ENCODE peak calls at places on chromosomes 12 and 14, in ten cellular contexts. W is breast epithelium, I is HepG2, R is stomach, O is transverse colon, Y is GM12878, C is spleen, G is H1, N is upper lobe of left lung, T is endothelial cell of umbilical vein. A is an unnamed sample.
A peak's percentile ranks its signal among the peaks of the same experiment; 100 is the strongest.

GRCh38 chr12:51971679-51972423 is 20.4 kb downstream of the ACVR1B start:
- DNase-seq in W (no peak), I (no peak), R (no peak), O (no peak), Y (no peak), C (no peak), G (no peak), N (no peak), T (peak; percentile 47), A (peak; percentile 28)

GRCh38 chr12:111363578-111363977 is 5.3 kb downstream of the PHETA1 start:
- DNase-seq in W (no peak), I (no peak), R (no peak), O (no peak), Y (no peak), C (no peak), G (no peak), N (no peak), T (peak; percentile 43), A (no peak)

GRCh38 chr12:80472912-80473500 is 29.0 kb downstream of the PTPRQ start:
- DNase-seq in W (no peak), I (peak; percentile 35), R (no peak), O (no peak), Y (peak; percentile 3), C (no peak), G (no peak), N (no peak), T (peak; percentile 65), A (no peak)

GRCh38 chr12:49583361-49584094 is 15.6 kb upstream of the MCRS1 start:
- DNase-seq in W (no peak), I (no peak), R (no peak), O (no peak), Y (no peak), C (no peak), G (no peak), N (no peak), T (no peak), A (no peak)

GRCh38 chr12:3869860-3870259 is 3.3 kb downstream of the PARP11 start:
- DNase-seq in W (no peak), I (no peak), R (no peak), O (no peak), Y (no peak), C (no peak), G (no peak), N (no peak), T (peak; percentile 25), A (no peak)

GRCh38 chr12:48788522-48788851 is 402 bp downstream of the ADCY6 start:
- DNase-seq in W (no peak), I (no peak), R (no peak), O (no peak), Y (no peak), C (no peak), G (no peak), N (peak; percentile 87), T (peak; percentile 12), A (no peak)

GRCh38 chr12:17918013-17918412 is 172.0 kb downstream of the RERGL start:
- DNase-seq in W (no peak), I (no peak), R (no peak), O (no peak), Y (no peak), C (no peak), G (no peak), N (no peak), T (no peak), A (no peak)

GRCh38 chr14:55353686-55354467 is 57.8 kb downstream of the ATG14 start:
- DNase-seq in W (no peak), I (no peak), R (no peak), O (peak; percentile 26), Y (no peak), C (no peak), G (no peak), N (no peak), T (no peak), A (no peak)

GRCh38 chr14:77498120-77498979 is at the start of gene ISM2:
- DNase-seq in W (no peak), I (peak; percentile 44), R (peak; percentile 42), O (peak; percentile 28), Y (no peak), C (peak; percentile 85), G (no peak), N (peak; percentile 90), T (peak; percentile 12), A (no peak)

GRCh38 chr12:132224484-132224883 is 80.2 kb downstream of the NOC4L start:
- DNase-seq in W (no peak), I (no peak), R (no peak), O (no peak), Y (no peak), C (no peak), G (no peak), N (no peak), T (no peak), A (no peak)

GRCh38 chr12:17030338-17030737 is 424.4 kb upstream of the LMO3 start:
- DNase-seq in W (no peak), I (no peak), R (no peak), O (no peak), Y (no peak), C (no peak), G (no peak), N (no peak), T (no peak), A (no peak)

GRCh38 chr12:30732954-30733637 is 21.7 kb downstream of the CAPRIN2 start:
- DNase-seq in W (no peak), I (peak; percentile 48), R (no peak), O (no peak), Y (no peak), C (no peak), G (no peak), N (no peak), T (no peak), A (no peak)

GRCh38 chr14:104372390-104373054 is 207.0 kb upstream of the C14orf180 start:
- DNase-seq in W (no peak), I (no peak), R (no peak), O (no peak), Y (no peak), C (no peak), G (no peak), N (peak; percentile 42), T (no peak), A (no peak)

GRCh38 chr14:37093364-37093763 is 79.0 kb downstream of the SLC25A21 start:
- DNase-seq in W (no peak), I (no peak), R (no peak), O (no peak), Y (no peak), C (no peak), G (no peak), N (no peak), T (no peak), A (no peak)

DNA sequence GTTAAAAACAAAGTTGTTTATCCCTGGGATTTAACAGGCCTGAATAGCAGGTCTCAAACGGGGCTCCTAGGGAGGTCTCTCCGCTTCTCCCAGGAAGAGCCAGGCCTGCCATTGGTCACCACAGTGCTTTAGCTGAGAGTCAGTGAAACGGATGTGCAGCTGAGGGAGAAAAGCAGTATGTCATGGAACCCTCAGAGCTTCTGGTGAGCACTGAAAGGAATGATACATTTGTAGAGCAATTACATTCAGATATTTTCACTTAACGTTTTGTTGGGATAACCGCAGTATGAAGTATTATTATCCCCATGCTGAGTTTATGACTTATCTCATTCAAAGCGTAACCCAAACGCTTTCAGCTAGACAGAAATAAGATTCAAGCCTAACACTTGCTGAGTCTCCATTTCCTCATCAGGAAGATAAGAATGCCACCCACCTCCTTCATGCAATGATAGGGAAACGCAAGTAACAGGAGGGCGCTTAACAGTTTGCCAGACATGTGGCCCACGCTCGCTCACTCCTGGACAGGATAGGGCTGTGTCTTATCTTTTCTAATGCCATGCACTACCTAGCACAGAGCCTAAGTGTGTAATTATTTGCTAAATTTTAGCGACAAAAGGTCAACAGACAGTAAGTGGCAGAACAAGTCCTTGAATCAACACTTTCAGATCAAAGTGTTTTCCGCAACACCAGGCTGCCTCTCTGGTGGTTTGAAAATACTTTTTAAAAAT is 28.2 kb downstream of the DAD1 start:
- DNase-seq in W (no peak), I (peak; percentile 85), R (peak; percentile 85), O (no peak), Y (no peak), C (no peak), G (no peak), N (no peak), T (no peak), A (no peak)
- TF ChIP-seq POLR2A in W (no peak), I (no peak), R (no peak), O (no peak), Y (no peak), C (no peak), G (no peak), N (no peak), T (no peak), A (no peak)

DNA sequence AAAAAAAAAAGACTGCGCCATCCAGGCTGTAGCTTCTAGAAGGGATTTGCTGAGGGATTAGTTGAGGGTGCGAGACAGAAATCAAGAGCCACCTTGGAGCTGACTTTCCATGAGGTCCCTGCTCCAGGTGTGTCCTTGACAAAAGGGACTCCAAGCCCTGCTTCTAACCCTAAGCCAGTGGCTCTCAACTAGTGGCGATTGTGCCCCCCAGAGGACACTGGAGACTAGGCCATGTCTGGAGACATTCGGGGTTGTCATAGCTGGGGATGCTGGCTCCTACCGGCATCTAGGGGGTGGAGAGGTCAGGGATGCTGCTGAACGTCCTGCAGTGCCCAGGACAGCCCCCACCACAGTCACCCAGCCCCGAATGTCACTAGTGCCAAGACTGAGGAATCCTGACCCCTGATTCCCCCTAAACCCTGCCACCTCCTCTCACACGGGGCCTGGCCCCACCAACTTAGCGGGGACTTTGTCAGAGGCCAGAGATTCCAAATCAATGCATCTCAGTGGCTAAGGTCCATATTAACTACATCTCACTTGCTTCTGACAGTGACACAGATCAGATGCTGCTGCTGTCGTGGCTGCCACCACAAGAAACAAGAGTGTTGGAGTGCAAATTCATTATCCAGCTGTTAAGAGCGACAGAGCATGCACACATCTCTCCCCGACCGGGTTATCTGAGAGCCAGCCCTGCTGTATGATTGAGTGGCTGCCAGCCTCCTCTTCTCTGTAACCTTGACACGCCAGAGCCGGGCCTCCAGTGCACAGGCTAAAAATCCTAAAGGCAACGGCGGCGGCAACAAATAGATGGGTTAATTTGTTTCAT is 40.4 kb downstream of the SPRING1 start:
- DNase-seq in W (no peak), I (peak; percentile 57), R (peak; percentile 67), O (no peak), Y (no peak), C (no peak), G (no peak), N (no peak), T (no peak), A (no peak)
- TF ChIP-seq POLR2AphosphoS5 in W (no peak), I (no peak), R (no peak), O (no peak), Y (no peak), C (no peak), G (no peak), N (no peak), T (no peak), A (no peak)

DNA sequence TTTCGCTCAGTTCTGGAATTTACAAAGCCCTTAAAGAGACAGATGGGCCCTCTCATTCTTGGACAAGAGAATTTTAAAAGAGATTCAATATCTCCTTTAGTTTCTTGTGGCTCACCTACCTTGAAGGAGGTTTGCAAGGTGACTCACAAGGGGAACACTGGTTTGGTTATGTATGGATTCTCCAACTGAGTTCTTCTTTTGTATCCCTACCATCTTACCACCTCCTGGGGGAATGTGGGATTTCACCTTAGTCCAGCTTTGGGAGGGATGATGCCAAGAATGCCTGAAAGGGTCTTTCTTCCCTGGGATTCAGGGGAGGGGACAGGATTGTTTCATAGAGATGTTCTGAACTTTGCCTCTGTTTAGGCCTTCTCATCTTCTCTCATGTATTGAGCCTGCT is 3.7 kb downstream of the PPP4R4 start:
- DNase-seq in W (no peak), I (no peak), R (no peak), O (no peak), Y (no peak), C (no peak), G (no peak), N (no peak), T (no peak), A (no peak)
- TF ChIP-seq CTCF in W (no peak), I (no peak), R (no peak), O (no peak), Y (no peak), C (no peak), G (no peak), N (no peak), T (no peak), A (no peak)

GRCh38 chr14:100285913-100286400 is 20.3 kb downstream of the SLC25A29 start:
- DNase-seq in W (no peak), I (no peak), R (no peak), O (peak; percentile 8), Y (no peak), C (no peak), G (no peak), N (no peak), T (no peak), A (no peak)
- TF ChIP-seq POLR2A in W (no peak), I (no peak), R (no peak), O (no peak), Y (no peak), C (no peak), G (no peak), N (no peak), T (peak; percentile 36), A (no peak)

A was measured in suprapubic skin.